ENCODE peak calls at places on chromosome 3, in four cellular contexts. One of them, this sample, is unnamed.
A peak's percentile ranks its signal among the peaks of the same experiment; 100 is the strongest.

GRCh38 chr3:73745429-73746247 is 120.9 kb upstream of the PDZRN3 start:
- DNase-seq in AG10803: peak; percentile 18
- DNase-seq in neural crest cell: no peak
- DNase-seq in Peyer's patch: no peak
- DNase-seq in this sample: no peak

GRCh38 chr3:161423911-161424522 is 52.7 kb upstream of the SPTSSB start:
- DNase-seq in AG10803: peak; percentile 37
- DNase-seq in neural crest cell: no peak
- DNase-seq in Peyer's patch: no peak
- DNase-seq in this sample: no peak

GRCh38 chr3:122415104-122415744 is 638 bp downstream of the WDR5B start:
- DNase-seq in AG10803: peak; percentile 34
- DNase-seq in neural crest cell: no peak
- DNase-seq in Peyer's patch: peak; percentile 65
- DNase-seq in this sample: no peak

GRCh38 chr3:178419078-178419477 is 117.2 kb upstream of the KCNMB2 start:
- DNase-seq in AG10803: no peak
- DNase-seq in neural crest cell: no peak
- DNase-seq in Peyer's patch: no peak
- DNase-seq in this sample: no peak

GRCh38 chr3:144242797-144243196 is 271.2 kb downstream of the DIPK2A start:
- DNase-seq in AG10803: no peak
- DNase-seq in neural crest cell: no peak
- DNase-seq in Peyer's patch: no peak
- DNase-seq in this sample: no peak

GRCh38 chr3:148077318-148077923 is 620.3 kb upstream of the AGTR1 start:
- DNase-seq in AG10803: peak; percentile 21
- DNase-seq in neural crest cell: no peak
- DNase-seq in Peyer's patch: no peak
- DNase-seq in this sample: no peak

GRCh38 chr3:3137526-3137925 is 10.8 kb downstream of the TRNT1 start:
- DNase-seq in AG10803: no peak
- DNase-seq in neural crest cell: no peak
- DNase-seq in Peyer's patch: no peak
- DNase-seq in this sample: no peak

GRCh38 chr3:172658344-172659245 is 52.3 kb downstream of the NCEH1 start:
- DNase-seq in AG10803: peak; percentile 88
- DNase-seq in neural crest cell: no peak
- DNase-seq in Peyer's patch: no peak
- DNase-seq in this sample: peak; percentile 92

GRCh38 chr3:197030379-197031314 is 1.0 kb upstream of the MELTF start:
- DNase-seq in AG10803: no peak
- DNase-seq in neural crest cell: no peak
- DNase-seq in Peyer's patch: peak; percentile 28
- DNase-seq in this sample: no peak

GRCh38 chr3:171481011-171481410 is 20.8 kb upstream of the TNIK start:
- DNase-seq in AG10803: no peak
- DNase-seq in neural crest cell: no peak
- DNase-seq in Peyer's patch: no peak
- DNase-seq in this sample: no peak

GRCh38 chr3:76044601-76045600 is 259.6 kb upstream of the ZNF717 start:
- DNase-seq in AG10803: peak; percentile 21
- DNase-seq in neural crest cell: peak; percentile 42
- DNase-seq in Peyer's patch: peak; percentile 46
- DNase-seq in this sample: peak; percentile 43
- TF ChIP-seq CTCF in AG10803: peak; percentile 53
- TF ChIP-seq CTCF in neural crest cell: peak; percentile 89
- TF ChIP-seq CTCF in Peyer's patch: peak; percentile 20
- TF ChIP-seq CTCF in this sample: peak; percentile 63

GRCh38 chr3:113536627-113537101 is 4.3 kb downstream of the SIDT1 start:
- DNase-seq in AG10803: no peak
- DNase-seq in neural crest cell: no peak
- DNase-seq in Peyer's patch: no peak
- DNase-seq in this sample: no peak
- TF ChIP-seq CTCF in AG10803: no peak
- TF ChIP-seq CTCF in neural crest cell: no peak
- TF ChIP-seq CTCF in Peyer's patch: no peak
- TF ChIP-seq CTCF in this sample: no peak

GRCh38 chr3:4981688-4982494 is 2.7 kb downstream of the BHLHE40 start:
- DNase-seq in AG10803: peak; percentile 79
- DNase-seq in neural crest cell: no peak
- DNase-seq in Peyer's patch: no peak
- DNase-seq in this sample: no peak
- TF ChIP-seq CTCF in AG10803: peak; percentile 66
- TF ChIP-seq CTCF in neural crest cell: peak; percentile 43
- TF ChIP-seq CTCF in Peyer's patch: peak; percentile 68
- TF ChIP-seq CTCF in this sample: peak; percentile 38

GRCh38 chr3:134795776-134796312 is 784 bp downstream of the EPHB1 start:
- DNase-seq in AG10803: peak; percentile 52
- DNase-seq in neural crest cell: no peak
- DNase-seq in Peyer's patch: no peak
- DNase-seq in this sample: no peak
- TF ChIP-seq CTCF in AG10803: peak; percentile 10
- TF ChIP-seq CTCF in neural crest cell: no peak
- TF ChIP-seq CTCF in Peyer's patch: no peak
- TF ChIP-seq CTCF in this sample: no peak

DNA sequence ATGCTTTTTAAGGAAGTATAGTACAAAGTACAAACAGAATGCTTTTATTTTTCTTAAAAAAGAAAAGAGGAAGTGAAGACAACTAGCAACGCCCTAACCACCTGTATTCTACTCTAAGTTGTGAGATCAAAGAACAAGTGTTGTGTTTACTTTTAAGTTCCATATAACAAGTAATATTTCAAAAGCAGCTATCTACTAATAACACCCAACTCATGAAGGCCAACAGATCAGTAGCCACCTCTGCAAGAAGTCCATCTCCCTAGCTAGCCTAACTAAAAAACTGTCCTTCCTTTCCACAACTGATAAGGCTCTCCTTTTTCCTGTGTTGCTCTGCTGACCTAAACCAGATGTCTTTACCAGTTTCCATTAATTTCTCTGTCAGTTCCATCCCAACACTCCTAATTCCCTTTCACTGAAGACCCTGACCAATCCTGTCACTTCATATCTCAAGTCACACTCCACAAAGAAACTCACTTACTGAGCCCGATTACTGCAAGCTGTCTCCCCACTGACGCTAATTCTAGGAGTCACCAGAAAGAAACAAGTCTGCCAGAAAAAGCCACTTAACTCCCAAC is 26.9 kb downstream of the PHC3 start:
- DNase-seq in AG10803: no peak
- DNase-seq in neural crest cell: no peak
- DNase-seq in Peyer's patch: no peak
- DNase-seq in this sample: no peak
- TF ChIP-seq CTCF in AG10803: no peak
- TF ChIP-seq CTCF in neural crest cell: no peak
- TF ChIP-seq CTCF in Peyer's patch: no peak
- TF ChIP-seq CTCF in this sample: no peak

GRCh38 chr3:11733914-11734313 is 90.2 kb upstream of the VGLL4 start:
- DNase-seq in AG10803: no peak
- DNase-seq in neural crest cell: no peak
- DNase-seq in Peyer's patch: no peak
- DNase-seq in this sample: no peak

GRCh38 chr3:11739123-11739522 is 95.4 kb upstream of the VGLL4 start:
- DNase-seq in AG10803: no peak
- DNase-seq in neural crest cell: no peak
- DNase-seq in Peyer's patch: no peak
- DNase-seq in this sample: no peak

GRCh38 chr3:11737742-11738141 is 94.0 kb upstream of the VGLL4 start:
- DNase-seq in AG10803: no peak
- DNase-seq in neural crest cell: no peak
- DNase-seq in Peyer's patch: no peak
- DNase-seq in this sample: no peak

GRCh38 chr3:11736136-11736833 is 92.6 kb upstream of the VGLL4 start:
- DNase-seq in AG10803: no peak
- DNase-seq in neural crest cell: no peak
- DNase-seq in Peyer's patch: no peak
- DNase-seq in this sample: no peak

DNA sequence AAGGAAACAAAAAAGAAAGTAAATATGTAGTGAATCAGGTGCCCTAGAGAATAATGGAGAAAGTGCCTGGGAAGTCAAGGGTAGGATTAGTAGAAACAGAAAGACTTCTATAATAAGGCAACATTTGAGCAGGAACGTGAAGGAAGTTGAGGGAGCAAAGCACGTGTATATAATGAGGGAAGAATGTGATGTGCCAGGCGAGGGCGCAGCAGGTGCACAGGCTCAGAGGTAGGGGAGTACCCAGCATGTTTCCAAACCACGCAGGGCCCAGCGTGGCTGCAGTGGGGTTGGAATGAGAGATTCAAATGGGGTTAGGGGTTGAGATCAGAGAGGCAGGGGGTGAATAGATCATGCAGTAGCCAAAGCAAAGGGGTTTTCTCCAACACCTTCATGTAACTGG is 91.9 kb upstream of the VGLL4 start:
- DNase-seq in AG10803: no peak
- DNase-seq in neural crest cell: no peak
- DNase-seq in Peyer's patch: peak; percentile 55
- DNase-seq in this sample: no peak
- TF ChIP-seq CTCF in AG10803: no peak
- TF ChIP-seq CTCF in neural crest cell: no peak
- TF ChIP-seq CTCF in Peyer's patch: no peak
- TF ChIP-seq CTCF in this sample: no peak

GRCh38 chr3:135487261-135487660 is 478.3 kb upstream of the PPP2R3A start:
- DNase-seq in AG10803: no peak
- DNase-seq in neural crest cell: no peak
- DNase-seq in Peyer's patch: no peak
- DNase-seq in this sample: no peak

GRCh38 chr3:135491478-135491877 is 474.1 kb upstream of the PPP2R3A start:
- DNase-seq in AG10803: no peak
- DNase-seq in neural crest cell: no peak
- DNase-seq in Peyer's patch: no peak
- DNase-seq in this sample: no peak

DNA sequence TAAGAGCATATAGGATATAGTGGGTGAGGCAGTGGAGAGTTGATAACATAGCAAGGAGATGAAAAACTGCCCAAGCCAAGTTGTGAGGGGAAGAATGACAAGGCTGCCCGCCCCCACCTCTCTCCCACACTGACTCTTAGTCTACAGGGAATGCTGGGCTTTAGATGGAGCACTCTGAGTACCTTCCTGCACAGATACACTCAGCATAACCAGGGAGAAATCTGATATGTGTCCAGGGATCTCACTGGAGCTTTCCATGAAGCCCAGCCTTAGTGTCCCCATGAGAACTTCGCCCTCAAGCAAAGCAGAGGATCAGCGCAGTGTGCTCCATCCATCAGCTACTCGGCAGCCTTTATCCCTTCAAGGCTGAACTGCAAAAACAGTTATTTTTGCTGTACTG is 475.3 kb upstream of the PPP2R3A start:
- DNase-seq in AG10803: no peak
- DNase-seq in neural crest cell: no peak
- DNase-seq in Peyer's patch: no peak
- DNase-seq in this sample: no peak
- TF ChIP-seq CTCF in AG10803: no peak
- TF ChIP-seq CTCF in neural crest cell: no peak
- TF ChIP-seq CTCF in Peyer's patch: no peak
- TF ChIP-seq CTCF in this sample: no peak

DNA sequence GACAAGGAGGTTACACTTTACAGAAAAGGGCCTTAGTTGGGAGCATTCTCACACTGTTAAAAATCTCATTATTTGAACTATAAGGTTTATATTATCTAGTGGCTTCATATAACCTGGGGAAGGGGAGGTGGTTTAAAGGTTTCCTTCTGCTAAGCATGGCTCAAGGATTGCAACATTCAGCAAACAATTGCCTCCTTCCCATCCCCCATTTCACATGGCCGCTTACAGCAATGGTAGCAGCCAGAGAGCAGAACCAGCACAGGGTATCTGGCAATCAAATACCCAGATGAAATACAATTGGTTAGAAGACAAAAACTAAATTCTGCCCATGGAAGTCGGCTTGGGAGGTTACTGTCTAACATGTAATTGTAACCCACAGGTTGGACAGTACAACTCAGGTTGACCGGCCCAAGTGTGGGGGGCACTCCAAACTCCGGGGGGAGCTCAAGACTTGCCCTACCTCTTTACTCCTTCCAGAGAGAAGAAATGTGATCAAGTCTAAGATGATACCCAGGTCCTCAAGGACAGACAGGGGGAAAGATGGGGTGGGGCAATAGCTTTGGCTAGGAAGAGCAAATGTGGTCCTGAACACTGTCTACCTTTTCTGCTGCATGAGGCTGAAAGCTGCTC is 15.5 kb downstream of the ETV5 start:
- DNase-seq in AG10803: no peak
- DNase-seq in neural crest cell: no peak
- DNase-seq in Peyer's patch: no peak
- DNase-seq in this sample: no peak
- TF ChIP-seq CTCF in AG10803: no peak
- TF ChIP-seq CTCF in neural crest cell: no peak
- TF ChIP-seq CTCF in Peyer's patch: no peak
- TF ChIP-seq CTCF in this sample: no peak

DNA sequence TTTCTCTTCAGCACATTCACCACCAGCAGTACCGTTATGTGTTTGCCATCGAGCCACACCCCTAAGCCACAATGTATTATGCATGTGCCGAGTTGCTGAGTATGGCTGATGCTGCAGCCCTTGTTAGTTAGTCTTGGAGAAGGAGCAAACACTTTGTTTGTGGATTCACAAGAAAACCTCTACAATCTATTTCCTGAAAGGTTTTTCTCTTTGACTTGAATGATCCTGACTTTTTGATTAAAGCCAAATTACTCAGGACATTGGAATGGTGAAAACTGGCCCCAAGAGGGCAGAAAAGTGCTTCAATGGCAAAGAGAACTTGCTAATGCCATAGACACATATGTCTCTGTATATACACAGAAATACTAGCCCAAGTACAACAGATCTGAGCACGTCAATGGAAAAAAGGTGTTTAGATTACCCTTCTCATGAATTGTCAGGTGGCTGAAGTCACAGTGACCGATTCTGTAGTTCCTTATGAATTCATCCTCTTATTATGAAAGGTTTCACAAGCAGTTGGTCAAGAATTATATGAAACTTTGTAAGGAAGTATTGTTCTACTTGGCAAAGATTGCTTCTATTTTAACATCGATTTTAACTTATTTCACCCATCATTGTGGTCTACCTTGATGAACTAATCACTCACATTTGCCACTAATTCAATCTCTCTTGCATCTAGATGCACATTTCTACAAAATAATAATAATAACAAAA is 103.0 kb downstream of the P3H2 start:
- DNase-seq in AG10803: peak; percentile 81
- DNase-seq in neural crest cell: no peak
- DNase-seq in Peyer's patch: no peak
- DNase-seq in this sample: no peak
- TF ChIP-seq CTCF in AG10803: peak; percentile 57
- TF ChIP-seq CTCF in neural crest cell: peak; percentile 44
- TF ChIP-seq CTCF in Peyer's patch: peak; percentile 38
- TF ChIP-seq CTCF in this sample: peak; percentile 60

GRCh38 chr3:195854628-195855300 is 43.0 kb upstream of the MUC4 start:
- DNase-seq in AG10803: no peak
- DNase-seq in neural crest cell: no peak
- DNase-seq in Peyer's patch: no peak
- DNase-seq in this sample: no peak

GRCh38 chr3:195853930-195854478 is 42.3 kb upstream of the MUC4 start:
- DNase-seq in AG10803: no peak
- DNase-seq in neural crest cell: no peak
- DNase-seq in Peyer's patch: no peak
- DNase-seq in this sample: no peak

GRCh38 chr3:195856410-195857084 is 44.8 kb upstream of the MUC4 start:
- DNase-seq in AG10803: no peak
- DNase-seq in neural crest cell: no peak
- DNase-seq in Peyer's patch: no peak
- DNase-seq in this sample: no peak

GRCh38 chr3:195853036-195853435 is 41.3 kb upstream of the MUC4 start:
- DNase-seq in AG10803: no peak
- DNase-seq in neural crest cell: no peak
- DNase-seq in Peyer's patch: no peak
- DNase-seq in this sample: no peak

GRCh38 chr3:195855471-195856409 is 44.0 kb upstream of the MUC4 start:
- DNase-seq in AG10803: no peak
- DNase-seq in neural crest cell: no peak
- DNase-seq in Peyer's patch: no peak
- DNase-seq in this sample: no peak
- TF ChIP-seq CTCF in AG10803: no peak
- TF ChIP-seq CTCF in neural crest cell: no peak
- TF ChIP-seq CTCF in Peyer's patch: peak; percentile 50
- TF ChIP-seq CTCF in this sample: peak; percentile 11

This sample was measured in retinal pigment epithelial cell.